ENCODE peak calls at places on chromosomes 2 and 18, in five cellular contexts. N is neuronal stem cell, J is GM23248, V is cardiac muscle cell, O is GM23338. Q is an unnamed sample.

GRCh38 chr2:9944330-9944758 is 7.1 kb upstream of the GRHL1 start:
- DNase-seq in N (no peak), J (peak), V (no peak), O (no peak), Q (no peak)

GRCh38 chr2:232327089-232328037 is 51.2 kb upstream of the ALPP start:
- DNase-seq in N (peak), J (peak), V (peak), O (peak), Q (peak)

GRCh38 chr18:23721711-23722479 is 32.6 kb downstream of the LAMA3 start:
- DNase-seq in N (no peak), J (peak), V (peak), O (no peak), Q (no peak)

GRCh38 chr2:29420999-29421856 is 306.0 kb downstream of the CLIP4 start:
- DNase-seq in N (no peak), J (no peak), V (peak), O (no peak), Q (no peak)

GRCh38 chr2:181678033-181678586 is 2.2 kb downstream of the NEUROD1 start:
- DNase-seq in N (peak), J (peak), V (peak), O (peak), Q (peak)

GRCh38 chr2:237695201-237695780 is 67.9 kb downstream of the LRRFIP1 start:
- DNase-seq in N (no peak), J (peak), V (peak), O (no peak), Q (no peak)

GRCh38 chr18:21129586-21130216 is 18.1 kb upstream of the ROCK1 start:
- DNase-seq in N (no peak), J (peak), V (no peak), O (no peak), Q (no peak)

GRCh38 chr18:79523221-79523737 is 127.5 kb downstream of the NFATC1 start:
- DNase-seq in N (no peak), J (no peak), V (no peak), O (no peak), Q (peak)

GRCh38 chr2:141529674-141530073 is 601.1 kb downstream of the LRP1B start:
- DNase-seq in N (no peak), J (no peak), V (no peak), O (no peak), Q (no peak)

GRCh38 chr2:141528990-141529389 is 601.8 kb downstream of the LRP1B start:
- DNase-seq in N (no peak), J (no peak), V (no peak), O (no peak), Q (no peak)

GRCh38 chr2:141534671-141535359 is 596.0 kb downstream of the LRP1B start:
- DNase-seq in N (no peak), J (no peak), V (no peak), O (no peak), Q (no peak)
- H3K27ac ChIP-seq in N (no peak), J (no peak), V (peak), O (no peak), Q (no peak)

GRCh38 chr2:134275058-134275862 is 21.4 kb downstream of the MGAT5 start:
- DNase-seq in N (no peak), J (no peak), V (no peak), O (no peak), Q (no peak)
- H3K4me3 ChIP-seq in N (no peak), J (no peak), V (no peak), O (no peak), Q (no peak)

DNA sequence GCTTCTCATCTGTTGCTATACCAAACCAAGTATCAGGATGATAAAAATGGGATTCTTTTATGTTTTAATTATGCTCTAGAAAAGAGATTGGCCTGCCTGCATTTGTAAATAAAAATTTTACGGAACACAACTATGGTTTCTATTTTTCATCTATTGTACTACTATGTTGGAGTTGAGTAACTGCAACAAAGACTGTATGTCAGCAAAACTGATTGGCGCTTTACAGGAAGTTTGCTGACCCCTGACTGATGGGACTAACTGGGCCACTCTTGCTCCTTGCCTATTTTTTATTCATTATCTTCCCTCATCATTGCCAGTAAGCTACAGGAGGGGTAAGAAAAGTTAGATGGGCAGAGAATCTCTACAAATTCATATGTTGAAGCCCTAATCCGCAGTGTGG is 242.3 kb downstream of the FSIP2 start:
- DNase-seq in N (no peak), J (no peak), V (no peak), O (no peak), Q (no peak)
- H3K27ac ChIP-seq in N (no peak), J (no peak), V (no peak), O (no peak), Q (no peak)

DNA sequence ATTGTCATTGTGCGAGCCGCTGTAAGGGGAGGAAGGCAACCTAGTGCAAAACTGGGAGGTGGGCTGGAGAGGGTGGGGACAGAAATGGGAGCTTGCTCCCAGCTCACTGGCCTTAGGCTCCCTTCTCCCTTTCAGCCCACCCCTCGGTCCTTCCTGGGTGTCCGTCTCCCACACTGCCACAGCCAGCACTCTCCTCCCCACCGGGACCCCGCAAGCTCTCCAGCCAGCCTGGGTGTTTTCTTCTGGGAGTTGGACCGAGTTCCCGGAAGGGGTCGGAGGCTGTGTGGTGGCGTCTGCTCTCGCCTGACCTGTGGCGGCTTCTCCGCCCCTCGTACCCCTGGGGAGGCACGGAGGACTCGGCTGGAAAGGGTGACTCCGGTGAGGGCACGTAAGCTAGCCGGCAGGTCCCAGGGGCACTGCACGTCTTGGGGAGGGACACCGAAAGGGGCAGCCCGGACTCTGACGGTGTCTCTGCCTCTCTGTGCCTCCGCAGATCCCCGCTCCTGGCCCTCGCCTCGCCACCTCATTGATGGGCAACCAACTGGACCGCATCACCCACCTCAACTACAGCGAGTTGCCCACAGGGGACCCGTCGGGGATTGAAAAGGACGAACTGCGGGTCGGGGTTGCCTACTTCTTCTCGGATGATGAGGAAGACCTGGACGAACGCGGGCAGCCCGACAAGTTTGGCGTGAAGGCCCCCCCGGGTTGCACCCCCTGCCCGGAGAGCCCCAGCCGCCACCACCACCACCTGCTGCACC is 1.1 kb downstream of the LRATD1 start:
- DNase-seq in N (peak), J (no peak), V (no peak), O (peak), Q (peak)
- H3K4me3 ChIP-seq in N (peak), J (peak), V (peak), O (peak), Q (peak)

DNA sequence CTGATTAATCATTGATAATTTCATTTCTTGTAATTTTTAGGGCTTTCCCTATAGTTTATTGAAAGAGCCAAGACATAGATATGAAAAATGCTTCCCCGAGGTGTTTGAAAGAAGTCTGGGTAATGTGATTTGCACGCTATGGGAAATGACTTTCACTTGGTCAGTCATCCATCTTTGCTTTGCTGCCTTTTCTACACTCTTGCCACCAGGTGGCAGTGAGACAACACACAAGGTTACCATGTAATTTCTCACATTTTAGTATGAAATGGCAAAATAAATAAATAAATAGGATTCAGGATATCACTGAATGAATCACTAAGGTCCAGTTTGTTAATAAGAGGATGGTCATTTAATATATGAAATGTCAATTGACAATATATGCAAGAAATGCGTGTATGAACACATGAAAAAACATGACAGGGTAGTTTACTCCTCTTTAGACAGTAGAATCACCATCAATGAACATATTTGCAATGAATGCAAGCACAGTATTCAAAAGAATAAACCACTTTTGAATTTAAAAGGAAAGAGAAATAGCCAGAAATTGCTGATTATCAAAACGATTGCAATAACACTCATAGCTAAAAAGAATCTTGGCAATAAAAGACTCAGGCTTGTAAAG is 52.2 kb upstream of the KCNH7 start:
- DNase-seq in N (peak), J (peak), V (peak), O (peak), Q (no peak)
- H3K27ac ChIP-seq in N (no peak), J (no peak), V (peak), O (no peak), Q (no peak)

DNA sequence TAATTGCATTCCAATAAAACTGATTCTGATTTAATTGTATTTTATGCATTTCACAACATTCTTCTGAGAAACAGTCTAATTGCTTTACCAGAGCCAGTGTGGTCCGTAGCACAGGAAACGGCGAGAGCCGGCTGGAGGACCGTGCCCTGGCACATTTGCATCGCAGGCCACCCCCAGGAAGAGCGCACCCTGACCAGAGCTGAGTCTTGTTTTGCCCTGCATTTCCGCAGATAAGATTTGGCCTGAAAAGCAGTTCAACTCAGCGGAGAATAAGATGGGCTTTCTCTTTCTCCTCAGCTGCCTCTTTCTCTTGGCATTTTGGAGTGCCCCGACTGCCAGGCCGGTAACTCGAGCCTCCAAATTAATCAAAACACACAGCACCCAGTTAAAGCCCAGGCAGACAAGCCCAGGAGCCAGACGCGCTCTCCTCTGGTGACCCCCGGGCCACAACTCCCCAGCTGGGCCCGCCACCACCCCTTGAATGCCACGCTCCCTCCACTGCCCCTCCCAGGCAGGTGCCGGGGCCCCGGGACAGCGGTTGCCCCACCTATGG is 484 bp downstream of the COL4A4 start:
- DNase-seq in N (no peak), J (peak), V (peak), O (peak), Q (no peak)
- H3K4me3 ChIP-seq in N (peak), J (peak), V (peak), O (peak), Q (peak)

GRCh38 chr2:144358531-144358930 is 161.4 kb downstream of the ZEB2 start:
- DNase-seq in N (no peak), J (no peak), V (no peak), O (no peak), Q (no peak)

GRCh38 chr2:144356402-144356801 is 163.5 kb downstream of the ZEB2 start:
- DNase-seq in N (no peak), J (no peak), V (peak), O (no peak), Q (no peak)

GRCh38 chr2:144358979-144359541 is 160.9 kb downstream of the ZEB2 start:
- DNase-seq in N (no peak), J (peak), V (peak), O (no peak), Q (no peak)

GRCh38 chr2:144359684-144360083 is 160.2 kb downstream of the ZEB2 start:
- DNase-seq in N (no peak), J (no peak), V (no peak), O (no peak), Q (no peak)

GRCh38 chr2:144357623-144358400 is 162.1 kb downstream of the ZEB2 start:
- DNase-seq in N (no peak), J (peak), V (peak), O (no peak), Q (no peak)
- H3K27ac ChIP-seq in N (no peak), J (peak), V (no peak), O (no peak), Q (no peak)

DNA sequence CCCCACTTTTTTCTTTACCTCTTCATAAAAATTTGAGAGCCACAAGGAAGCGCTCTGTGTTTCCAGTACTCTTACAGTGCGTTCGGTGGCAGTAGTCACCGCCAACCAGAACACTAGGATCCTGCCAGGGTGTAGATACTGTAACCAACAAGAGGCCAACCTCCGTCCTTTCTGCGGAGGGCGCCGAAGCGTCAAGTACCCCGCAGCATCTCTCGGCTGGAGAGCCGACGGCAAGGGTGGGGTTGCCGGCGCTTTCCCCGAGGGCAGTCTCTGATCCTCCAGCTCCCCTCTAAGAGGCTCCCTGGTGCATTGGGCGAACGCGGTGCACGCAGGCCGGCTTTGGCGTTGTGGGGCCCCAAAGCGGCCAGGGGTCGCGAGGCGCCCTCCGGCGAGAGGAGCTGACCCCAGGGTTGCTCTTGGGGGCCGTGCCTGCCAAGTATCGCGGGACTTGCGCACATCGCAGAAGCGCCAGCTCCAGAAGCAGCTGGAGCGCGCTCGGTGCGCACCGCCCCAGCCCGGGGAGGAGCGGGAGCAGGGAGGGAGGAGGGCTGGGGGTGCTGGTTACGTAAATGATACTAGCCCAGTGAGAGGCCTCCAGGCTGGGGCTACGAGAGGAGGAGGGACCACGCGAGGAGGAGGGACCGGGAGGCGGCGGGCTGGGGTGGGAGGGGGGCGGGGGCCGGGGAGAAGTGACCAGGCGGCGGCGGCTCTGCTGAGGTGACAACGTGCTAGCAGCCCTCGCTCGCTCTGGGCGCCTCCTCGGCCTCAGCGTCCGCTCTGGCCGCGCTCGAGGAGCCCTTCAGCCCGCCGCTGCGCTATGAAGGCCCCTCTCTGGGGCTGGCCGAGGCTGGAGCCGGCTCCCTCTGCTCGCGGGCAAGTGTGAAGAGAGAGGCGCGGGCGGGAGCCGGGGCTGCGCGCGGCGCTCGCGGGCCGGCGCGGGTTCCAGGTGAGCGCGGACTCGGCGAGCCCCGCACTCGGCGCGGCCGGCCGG is at the start of gene GALNT13:
- DNase-seq in N (peak), J (peak), V (peak), O (peak), Q (peak)
- H3K4me3 ChIP-seq in N (peak), J (peak), V (peak), O (peak), Q (peak)

GRCh38 chr2:219207884-219208740 is 1.5 kb downstream of the ZFAND2B start:
- DNase-seq in N (no peak), J (peak), V (peak), O (no peak), Q (no peak)
- H3K27ac ChIP-seq in N (no peak), J (peak), V (no peak), O (no peak), Q (no peak)